ENCODE peak calls at places on chromosome 21, in eight cellular contexts. Y is GM12878, O is neural progenitor cell, L is cardiac muscle cell, G is WTC11, Q is A549, D is heart right ventricle, R is stomach. W is an unnamed sample.
A peak's percentile ranks its signal among the peaks of the same experiment; 100 is the strongest.

GRCh38 chr21:28459193-28459592 is 533.5 kb downstream of the LTN1 start:
- DNase-seq in Y (no peak), O (no peak), L (no peak), G (no peak), Q (no peak), D (no peak), R (no peak), W (no peak)

GRCh38 chr21:25889996-25890395 is 155.2 kb downstream of the GABPA start:
- DNase-seq in Y (no peak), O (no peak), L (no peak), G (no peak), Q (no peak), D (no peak), R (no peak), W (no peak)

GRCh38 chr21:46297311-46298082 is 11.4 kb downstream of the YBEY start:
- DNase-seq in Y (no peak), O (no peak), L (no peak), G (peak; percentile 52), Q (no peak), D (peak; percentile 30), R (no peak), W (no peak)

GRCh38 chr21:43930848-43931384 is 65.9 kb downstream of the AGPAT3 start:
- DNase-seq in Y (no peak), O (no peak), L (no peak), G (no peak), Q (no peak), D (no peak), R (no peak), W (no peak)

GRCh38 chr21:29342394-29342957 is 43.8 kb downstream of the BACH1 start:
- DNase-seq in Y (peak; percentile 32), O (no peak), L (no peak), G (no peak), Q (peak; percentile 2), D (peak; percentile 63), R (no peak), W (peak; percentile 38)

GRCh38 chr21:46189213-46189958 is 5.1 kb upstream of the SPATC1L start:
- DNase-seq in Y (no peak), O (no peak), L (no peak), G (no peak), Q (no peak), D (no peak), R (no peak), W (no peak)

GRCh38 chr21:14482165-14482564 is 64.0 kb downstream of the SAMSN1 start:
- DNase-seq in Y (no peak), O (no peak), L (no peak), G (no peak), Q (no peak), D (no peak), R (no peak), W (no peak)

GRCh38 chr21:43588957-43589356 is 70.3 kb downstream of the HSF2BP start:
- DNase-seq in Y (no peak), O (no peak), L (no peak), G (no peak), Q (no peak), D (no peak), R (no peak), W (no peak)

GRCh38 chr21:44329086-44329889 is 9.9 kb downstream of the CFAP410 start:
- DNase-seq in Y (no peak), O (no peak), L (no peak), G (no peak), Q (no peak), D (no peak), R (no peak), W (no peak)

GRCh38 chr21:44354775-44355771 is 1.7 kb downstream of the TRPM2 start:
- DNase-seq in Y (peak; percentile 35), O (no peak), L (no peak), G (no peak), Q (no peak), D (no peak), R (no peak), W (no peak)

GRCh38 chr21:45004481-45005263 is 64.8 kb downstream of the SLX9 start:
- DNase-seq in Y (no peak), O (no peak), L (no peak), G (peak; percentile 9), Q (no peak), D (no peak), R (no peak), W (no peak)

DNA sequence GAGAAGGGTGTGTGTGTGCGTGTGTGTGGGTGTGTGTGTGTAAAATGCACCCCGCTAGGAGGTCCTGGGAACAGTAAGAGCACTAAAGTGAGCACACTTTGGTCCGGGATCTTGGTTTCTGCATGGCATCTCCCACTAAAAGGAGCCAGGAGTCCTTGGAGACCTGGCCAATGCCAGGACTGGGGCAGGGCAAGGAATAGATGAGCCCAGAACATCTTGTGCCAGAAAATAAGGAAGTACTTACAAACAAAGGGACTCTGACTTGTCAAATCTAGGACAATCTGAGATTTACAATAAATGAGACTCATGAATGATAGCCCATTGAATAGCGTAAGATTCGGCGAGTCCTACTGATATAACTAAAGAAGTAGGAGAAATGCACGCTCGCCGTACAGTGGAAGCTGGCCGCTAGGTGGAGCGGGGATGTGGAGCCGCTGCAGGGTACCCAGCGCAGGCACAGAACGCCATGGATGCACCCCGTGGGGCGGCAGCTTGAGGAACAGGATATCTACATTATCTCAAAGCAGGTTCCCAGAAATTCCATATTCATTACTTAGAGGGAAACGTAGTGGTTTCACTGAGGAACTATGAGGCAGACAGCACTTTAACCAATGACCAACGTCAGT is 7.1 kb downstream of the SLC37A1 start:
- DNase-seq in Y (no peak), O (peak; percentile 62), L (no peak), G (peak; percentile 71), Q (no peak), D (no peak), R (no peak), W (no peak)
- TF ChIP-seq CTCF in Y (no peak), O (peak; percentile 59), L (peak; percentile 47), G (no peak), Q (no peak), D (peak; percentile 8), R (peak; percentile 6), W (no peak)

DNA sequence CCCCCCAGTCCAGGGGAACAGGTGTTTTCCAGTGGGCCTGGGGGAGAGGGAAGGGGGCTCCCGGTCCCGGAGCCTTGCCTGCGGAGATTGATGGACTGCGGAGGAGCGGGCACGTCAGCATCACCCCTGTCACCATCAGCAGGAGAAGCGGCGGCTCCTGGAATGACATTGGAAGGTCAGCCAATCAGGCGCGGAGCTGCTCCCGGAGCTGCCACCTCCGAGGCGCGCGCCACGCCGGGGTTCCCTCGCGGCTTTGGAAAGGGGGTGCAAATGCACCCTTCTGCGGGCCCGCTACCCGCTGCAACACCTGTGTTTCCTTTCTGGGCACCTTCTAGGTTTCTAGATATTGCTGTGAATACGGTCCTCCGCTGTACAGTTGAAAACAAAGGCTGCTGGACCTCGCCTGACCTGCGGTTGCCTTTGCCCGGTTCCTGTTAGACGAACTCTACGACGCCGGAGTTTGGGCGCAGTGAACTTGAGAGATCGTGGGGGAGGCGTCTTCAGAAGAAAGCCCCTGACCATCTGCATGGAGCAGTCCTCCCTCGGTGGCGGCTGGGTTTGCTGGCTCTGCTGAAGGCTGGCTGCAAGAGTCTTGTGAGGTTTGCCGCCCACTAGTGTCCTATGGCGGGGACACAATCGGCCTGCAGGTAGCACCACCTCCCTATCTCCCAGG is 5.3 kb downstream of the DSCAM start:
- DNase-seq in Y (no peak), O (peak; percentile 85), L (peak; percentile 88), G (peak; percentile 78), Q (peak; percentile 3), D (peak; percentile 47), R (peak; percentile 67), W (no peak)
- TF ChIP-seq CTCF in Y (no peak), O (peak; percentile 65), L (no peak), G (no peak), Q (no peak), D (peak; percentile 47), R (peak; percentile 26), W (no peak)

GRCh38 chr21:34691396-34692032 is 22.7 kb downstream of the CLIC6 start:
- DNase-seq in Y (no peak), O (no peak), L (no peak), G (no peak), Q (no peak), D (no peak), R (no peak), W (no peak)

GRCh38 chr21:34690793-34691175 is 22.0 kb downstream of the CLIC6 start:
- DNase-seq in Y (no peak), O (no peak), L (no peak), G (no peak), Q (no peak), D (no peak), R (no peak), W (no peak)

GRCh38 chr21:34688145-34688544 is 19.4 kb downstream of the CLIC6 start:
- DNase-seq in Y (no peak), O (no peak), L (no peak), G (no peak), Q (peak; percentile 28), D (peak; percentile 38), R (no peak), W (no peak)

GRCh38 chr21:34688715-34689114 is 19.9 kb downstream of the CLIC6 start:
- DNase-seq in Y (no peak), O (no peak), L (no peak), G (no peak), Q (no peak), D (no peak), R (no peak), W (no peak)

GRCh38 chr21:34690041-34690792 is 21.4 kb downstream of the CLIC6 start:
- DNase-seq in Y (no peak), O (no peak), L (no peak), G (no peak), Q (no peak), D (no peak), R (peak; percentile 52), W (no peak)
- TF ChIP-seq CTCF in Y (no peak), O (no peak), L (no peak), G (no peak), Q (no peak), D (no peak), R (no peak), W (no peak)

GRCh38 chr21:24509131-24509530 is 1098.2 kb downstream of the MRPL39 start:
- DNase-seq in Y (no peak), O (no peak), L (no peak), G (no peak), Q (no peak), D (no peak), R (no peak), W (no peak)

DNA sequence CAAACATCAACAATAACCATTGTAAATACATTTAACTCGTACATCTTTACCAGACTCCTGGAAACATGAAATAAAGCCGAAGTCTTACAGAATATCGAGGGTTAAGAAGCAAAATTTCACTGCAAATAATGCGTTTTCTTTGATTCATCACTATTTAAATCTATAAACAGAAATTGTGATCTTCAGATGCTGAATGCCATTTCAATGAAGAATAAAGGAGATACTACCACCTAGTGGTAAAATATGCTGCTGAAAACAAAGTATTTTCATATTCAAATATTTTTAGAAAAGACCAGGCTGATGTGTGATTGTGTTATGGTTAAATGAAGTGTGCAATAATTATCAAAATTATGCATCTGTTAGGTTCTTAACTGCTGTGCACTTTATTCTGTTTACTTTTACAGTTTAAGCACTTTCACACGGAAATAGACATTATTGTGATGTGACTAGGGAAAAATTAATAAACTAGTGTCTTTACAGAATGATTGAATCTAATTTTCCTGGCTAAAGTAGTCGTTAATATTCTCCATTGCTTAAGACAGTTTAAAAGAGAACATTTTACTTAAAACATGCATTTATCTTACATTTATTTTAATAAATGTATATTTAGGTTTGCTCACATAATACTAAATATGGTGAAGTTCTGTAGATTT is 1093.1 kb downstream of the MRPL39 start:
- DNase-seq in Y (no peak), O (no peak), L (peak; percentile 5), G (no peak), Q (no peak), D (no peak), R (no peak), W (no peak)
- TF ChIP-seq CTCF in Y (peak; percentile 41), O (peak; percentile 35), L (peak; percentile 16), G (no peak), Q (no peak), D (peak; percentile 51), R (no peak), W (peak; percentile 53)